ENCODE peak calls at places on chromosomes 16 and 17, in four cellular contexts. V is neural progenitor cell, O is lower lobe of right lung, G is iPS DF 6.9. E is an unnamed sample.

GRCh38 chr16:52537463-52537862 is 9.5 kb downstream of the TOX3 start:
- DNase-seq in V (no peak), O (no peak), G (no peak), E (no peak)

GRCh38 chr16:67112591-67113399 is 3.1 kb downstream of the PHAF1 start:
- DNase-seq in V (no peak), O (no peak), G (no peak), E (no peak)

GRCh38 chr16:25636662-25637061 is 55.1 kb upstream of the HS3ST4 start:
- DNase-seq in V (no peak), O (no peak), G (no peak), E (no peak)

GRCh38 chr16:57341441-57342303 is 16.9 kb upstream of the CCL22 start:
- DNase-seq in V (no peak), O (no peak), G (no peak), E (no peak)

GRCh38 chr17:19533718-19534561 is at the start of gene SLC47A1:
- DNase-seq in V (peak; percentile 67), O (peak; percentile 62), G (no peak), E (no peak)

GRCh38 chr17:17877548-17878358 is 41.0 kb upstream of the SREBF1 start:
- DNase-seq in V (peak; percentile 92), O (peak; percentile 77), G (no peak), E (no peak)

GRCh38 chr17:71085238-71086033 is 916.1 kb downstream of the KCNJ2 start:
- DNase-seq in V (peak; percentile 77), O (no peak), G (peak; percentile 50), E (no peak)

GRCh38 chr17:7613769-7614421 is 802 bp downstream of the FXR2 start:
- DNase-seq in V (no peak), O (peak; percentile 28), G (no peak), E (no peak)

GRCh38 chr17:67624886-67625656 is 92.7 kb upstream of the NOL11 start:
- DNase-seq in V (no peak), O (no peak), G (no peak), E (no peak)

GRCh38 chr17:17082878-17083277 is 40.6 kb downstream of the MPRIP start:
- DNase-seq in V (no peak), O (no peak), G (no peak), E (no peak)

GRCh38 chr16:15970202-15970601 is 20.8 kb downstream of the ABCC1 start:
- DNase-seq in V (peak; percentile 41), O (no peak), G (peak; percentile 86), E (no peak)

GRCh38 chr16:19532601-19533000 is 8.9 kb downstream of the CCP110 start:
- DNase-seq in V (no peak), O (no peak), G (no peak), E (no peak)

GRCh38 chr16:19284207-19284606 is 1.3 kb upstream of the CLEC19A start:
- DNase-seq in V (no peak), O (peak; percentile 51), G (no peak), E (no peak)

GRCh38 chr16:55853114-55853513 is 20.2 kb upstream of the CES1 start:
- DNase-seq in V (no peak), O (no peak), G (no peak), E (no peak)

GRCh38 chr16:35706901-35707300 is 2247.5 kb downstream of the TP53TG3F start:
- DNase-seq in V (no peak), O (no peak), G (no peak), E (no peak)

GRCh38 chr17:82247856-82248671 is 19.2 kb downstream of the SLC16A3 start:
- DNase-seq in V (no peak), O (peak; percentile 39), G (no peak), E (no peak)

GRCh38 chr16:28292731-28293588 is 635 bp downstream of the SBK1 start:
- DNase-seq in V (peak; percentile 88), O (no peak), G (no peak), E (no peak)

GRCh38 chr17:31533546-31534155 is 142.2 kb downstream of the RAB11FIP4 start:
- DNase-seq in V (peak; percentile 66), O (no peak), G (no peak), E (no peak)

GRCh38 chr17:28112199-28112995 is 69.9 kb downstream of the NLK start:
- DNase-seq in V (no peak), O (no peak), G (no peak), E (peak; percentile 89)

GRCh38 chr16:31181102-31181830 is 1.3 kb downstream of the FUS start:
- DNase-seq in V (peak; percentile 50), O (peak; percentile 55), G (no peak), E (no peak)

GRCh38 chr16:1027416-1027815 is 45.1 kb upstream of the SSTR5 start:
- DNase-seq in V (no peak), O (no peak), G (no peak), E (no peak)

GRCh38 chr16:81478876-81479496 is 34.4 kb downstream of the CMIP start:
- DNase-seq in V (no peak), O (peak; percentile 76), G (no peak), E (no peak)

GRCh38 chr17:33200116-33200515 is 93.0 kb downstream of the ASIC2 start:
- DNase-seq in V (no peak), O (no peak), G (no peak), E (no peak)

GRCh38 chr17:47945080-47945479 is 3.7 kb downstream of the PNPO start:
- DNase-seq in V (no peak), O (no peak), G (no peak), E (no peak)
- H3K27ac ChIP-seq in V (no peak overlapping the region), O (peak overlapping the region; percentile 4), G (no peak overlapping the region), E (no peak overlapping the region)

DNA sequence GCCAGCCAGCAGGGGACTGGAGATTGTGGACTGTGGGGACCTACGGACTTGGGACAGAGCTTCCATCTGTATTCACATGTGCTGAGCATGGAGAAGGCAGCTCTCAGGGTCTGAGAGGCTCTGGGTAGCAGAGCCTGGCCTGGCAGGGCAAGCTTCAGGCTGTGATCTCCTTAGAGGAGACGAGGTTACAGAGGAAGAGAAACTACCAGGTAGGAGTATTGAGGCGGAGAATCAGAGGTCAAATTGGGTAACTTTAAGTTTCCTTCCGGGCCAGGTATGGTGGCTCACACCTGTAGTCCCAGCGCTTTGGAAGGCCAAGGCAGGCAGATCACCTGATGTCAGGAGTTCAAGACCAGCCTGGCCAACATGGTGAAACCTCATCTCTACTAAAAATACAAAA is 8.8 kb downstream of the CTNS start:
- DNase-seq in V (no peak), O (no peak), G (no peak), E (no peak)
- H3K27ac ChIP-seq in V (no peak overlapping the region), O (no peak overlapping the region), G (no peak overlapping the region), E (no peak overlapping the region)

GRCh38 chr17:45414997-45415881 is 17.4 kb downstream of the ARHGAP27 start:
- DNase-seq in V (no peak), O (no peak), G (no peak), E (no peak)
- H3K27ac ChIP-seq in V (no peak overlapping the region), O (no peak overlapping the region), G (no peak overlapping the region), E (no peak overlapping the region)

DNA sequence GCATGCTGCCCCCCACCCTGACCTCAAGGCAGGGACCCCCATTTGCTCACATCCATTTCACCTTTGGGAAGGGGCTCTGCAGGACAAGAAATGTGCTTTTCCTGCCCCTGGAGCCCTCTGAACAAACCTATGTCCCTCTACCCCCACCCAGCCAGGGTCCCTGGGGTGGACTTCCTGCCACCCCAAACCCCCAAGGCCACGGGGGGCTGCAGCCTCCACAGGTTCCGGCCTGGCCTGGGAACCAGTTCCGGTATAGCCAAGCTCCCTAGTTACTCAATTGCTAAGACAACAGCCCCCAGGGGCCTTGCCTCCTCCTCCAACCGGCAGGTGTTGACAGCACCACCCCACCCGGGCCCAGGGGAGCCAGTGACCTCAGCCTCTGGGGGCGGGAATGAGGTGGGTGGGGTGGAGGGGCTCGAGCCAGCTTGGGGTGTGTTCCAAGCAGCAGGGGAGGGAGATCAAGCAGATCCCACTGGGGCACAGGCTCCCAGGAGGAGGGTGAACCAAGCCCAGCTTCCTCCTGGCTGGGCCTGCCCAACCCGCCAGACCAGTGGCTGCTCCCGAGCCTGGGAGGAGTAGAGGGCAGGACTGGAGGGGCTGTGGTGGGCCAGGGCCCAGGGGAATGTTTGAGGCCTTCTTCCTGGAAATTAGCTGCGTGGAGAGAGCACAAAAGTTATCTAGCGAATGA is 6.6 kb downstream of the PNMT start:
- DNase-seq in V (no peak), O (no peak), G (no peak), E (no peak)
- H3K27ac ChIP-seq in V (no peak overlapping the region), O (peak overlapping the region; percentile 60), G (no peak overlapping the region), E (no peak overlapping the region)

DNA sequence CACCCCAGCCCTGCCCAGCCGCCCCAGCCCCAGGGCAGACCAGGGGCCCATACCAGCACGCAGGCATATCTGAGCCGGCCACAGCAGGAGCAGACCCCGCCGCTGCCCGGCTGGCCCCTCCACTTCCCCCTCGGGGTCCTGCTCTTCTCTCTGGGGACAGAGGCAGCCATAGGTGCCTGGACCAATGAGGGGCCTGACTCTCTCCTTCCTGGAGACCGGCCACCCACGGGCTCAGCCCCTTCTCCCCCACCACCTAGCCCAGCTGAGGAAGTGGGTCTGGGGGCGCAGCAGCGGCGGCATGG is 3.8 kb downstream of the TMC6 start:
- DNase-seq in V (no peak), O (no peak), G (no peak), E (no peak)
- H3K27ac ChIP-seq in V (no peak overlapping the region), O (peak overlapping the region; percentile 91), G (no peak overlapping the region), E (no peak overlapping the region)

GRCh38 chr17:75405365-75406221 is at the start of gene GRB2:
- DNase-seq in V (peak; percentile 98), O (peak; percentile 99), G (peak; percentile 84), E (no peak)
- H3K27ac ChIP-seq in V (no peak within 1 kb of the TSS), O (peak within 1 kb of the TSS; percentile 97), G (no peak within 1 kb of the TSS), E (peak within 1 kb of the TSS; percentile 88)